ENCODE peak calls at places on chromosomes 5 and 9, in four cellular contexts. A, C, Z and Q are unnamed samples.

GRCh38 chr5:124634228-124634819 is 112.1 kb downstream of the ZNF608 start:
- DNase-seq in C (no peak), A (no peak), Z (no peak), Q (no peak)

GRCh38 chr9:130143974-130144373 is 28.2 kb upstream of the NCS1 start:
- DNase-seq in Z (no peak), C (no peak), A (peak; percentile 36), Q (no peak)

GRCh38 chr9:18890372-18890771 is 142.6 kb downstream of the SAXO1 start:
- DNase-seq in C (no peak), Z (no peak), A (no peak), Q (no peak)

GRCh38 chr9:29211681-29212589 is 1638.7 kb upstream of the C9orf72 start:
- DNase-seq in Z (no peak), C (peak; percentile 64), A (no peak), Q (no peak)

GRCh38 chr5:53642006-53642405 is 81.6 kb downstream of the NDUFS4 start:
- DNase-seq in Z (no peak), A (no peak), C (no peak), Q (no peak)

GRCh38 chr5:103228056-103228455 is 30.5 kb upstream of the MACIR start:
- DNase-seq in Z (no peak), C (no peak), A (no peak), Q (no peak)

GRCh38 chr5:171139227-171139626 is 169.8 kb upstream of the TLX3 start:
- DNase-seq in A (no peak), C (no peak), Z (no peak), Q (no peak)

GRCh38 chr5:54514841-54515432 is 2.6 kb upstream of the SNX18 start:
- DNase-seq in A (no peak), Z (peak; percentile 59), C (no peak), Q (no peak)

GRCh38 chr5:137186759-137187461 is 312.2 kb downstream of the SPOCK1 start:
- DNase-seq in A (no peak), Z (peak; percentile 27), C (no peak), Q (no peak)

GRCh38 chr9:111728617-111729366 is 65.9 kb downstream of the SHOC1 start:
- DNase-seq in Z (peak; percentile 91), A (no peak), C (no peak), Q (peak; percentile 21)

GRCh38 chr5:67092447-67093023 is 104.1 kb downstream of the CD180 start:
- DNase-seq in A (no peak), Z (no peak), C (no peak), Q (peak; percentile 55)

GRCh38 chr9:79917417-79917816 is 345.7 kb downstream of the TLE4 start:
- DNase-seq in C (no peak), A (no peak), Z (no peak), Q (no peak)

GRCh38 chr9:114216081-114216480 is 60.7 kb downstream of the COL27A1 start:
- DNase-seq in A (peak; percentile 65), Z (no peak), C (peak; percentile 89), Q (no peak)

GRCh38 chr9:32524558-32525461 is 1.2 kb downstream of the RIGI start:
- DNase-seq in Z (no peak), A (no peak), C (peak; percentile 86), Q (peak; percentile 30)

GRCh38 chr5:123156577-123157296 is 67.7 kb downstream of the PRDM6 start:
- DNase-seq in C (no peak), A (no peak), Z (peak; percentile 86), Q (no peak)

GRCh38 chr5:173857231-173857630 is 30.9 kb upstream of the CPEB4 start:
- DNase-seq in C (no peak), A (no peak), Z (no peak), Q (no peak)

GRCh38 chr5:55724276-55724675 is 12.2 kb upstream of the SLC38A9 start:
- DNase-seq in C (no peak), Z (no peak), A (no peak), Q (no peak)

GRCh38 chr5:59042201-59042600 is 459.3 kb downstream of the RAB3C start:
- DNase-seq in A (no peak), Z (no peak), C (no peak), Q (no peak)

GRCh38 chr5:134059758-134060495 is 54.6 kb upstream of the TCF7 start:
- DNase-seq in Z (no peak), C (no peak), A (no peak), Q (no peak)

GRCh38 chr5:43039468-43040286 is 442 bp downstream of the ANXA2R start:
- DNase-seq in A (peak; percentile 71), Z (no peak), C (peak; percentile 43), Q (no peak)
- H3K4me3 ChIP-seq in A (peak overlapping the region; percentile 73), Z (peak overlapping the region; percentile 83), C (no peak overlapping the region), Q (peak overlapping the region; percentile 48)

GRCh38 chr5:135887447-135887864 is 8.2 kb downstream of the IL9 start:
- DNase-seq in C (peak; percentile 68), A (peak; percentile 27), Z (peak; percentile 39), Q (peak; percentile 52)
- H3K4me3 ChIP-seq in C (no peak overlapping the region), A (no peak overlapping the region), Z (no peak overlapping the region), Q (no peak overlapping the region)

DNA sequence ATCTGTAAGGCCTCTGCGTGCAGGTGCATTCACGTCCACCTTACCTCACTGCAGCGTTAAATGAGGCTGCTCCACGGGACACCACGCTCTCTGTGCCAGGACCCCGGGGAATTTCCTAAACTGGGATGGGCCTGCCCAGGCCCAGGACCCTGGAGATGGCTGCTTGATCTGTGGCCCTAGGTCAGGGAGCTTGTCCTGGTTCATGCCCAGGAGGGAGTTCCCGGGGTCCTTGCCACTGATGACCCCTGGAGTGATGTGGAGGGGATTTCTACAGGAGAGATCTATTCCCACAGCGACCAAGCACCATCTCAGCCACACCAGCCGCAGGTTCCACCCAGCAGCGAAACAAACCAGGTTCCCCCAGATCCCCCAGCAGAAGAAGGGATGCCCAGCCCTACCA is 3.5 kb downstream of the OR2V1 start:
- DNase-seq in C (no peak), A (no peak), Z (no peak), Q (no peak)
- H3K4me3 ChIP-seq in C (no peak overlapping the region), A (no peak overlapping the region), Z (no peak overlapping the region), Q (no peak overlapping the region)

GRCh38 chr9:105406369-105406768 is 41.5 kb upstream of the FSD1L start:
- DNase-seq in A (no peak), Z (no peak), C (no peak), Q (no peak)
- H3K4me3 ChIP-seq in A (no peak overlapping the region), Z (no peak overlapping the region), C (no peak overlapping the region), Q (no peak overlapping the region)

DNA sequence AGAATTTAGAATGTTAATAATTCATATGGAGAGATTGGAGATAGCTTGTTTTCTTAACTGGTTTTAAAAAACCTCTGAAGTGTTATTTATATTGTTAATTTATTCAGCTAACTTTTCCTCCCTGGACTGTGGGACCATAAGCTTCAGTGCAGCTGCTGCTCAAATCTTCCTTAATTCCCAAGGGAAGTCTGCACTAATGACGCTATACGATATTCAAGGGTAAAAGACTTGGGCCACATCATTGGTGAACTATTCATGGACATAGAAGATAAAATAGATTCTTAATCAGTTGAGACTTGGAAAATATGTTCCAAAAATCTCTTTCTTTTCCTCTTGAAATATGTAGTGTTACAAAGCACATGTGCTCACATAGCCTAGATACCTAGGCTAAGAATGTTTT is 31.1 kb upstream of the GAS1 start:
- DNase-seq in A (no peak), C (no peak), Z (no peak), Q (no peak)
- H3K4me3 ChIP-seq in A (no peak overlapping the region), C (no peak overlapping the region), Z (no peak overlapping the region), Q (no peak overlapping the region)

GRCh38 chr5:139343476-139343875 is 1.8 kb downstream of the PAIP2 start:
- DNase-seq in A (no peak), C (no peak), Z (no peak), Q (no peak)
- H3K4me3 ChIP-seq in A (peak overlapping the region; percentile 84), C (no peak overlapping the region), Z (peak overlapping the region; percentile 100), Q (peak overlapping the region; percentile 89)

GRCh38 chr9:16869140-16869903 is 1.1 kb downstream of the BNC2 start:
- DNase-seq in Z (no peak), C (no peak), A (no peak), Q (no peak)
- H3K4me3 ChIP-seq in Z (peak overlapping the region; percentile 80), C (no peak overlapping the region), A (peak overlapping the region; percentile 63), Q (no peak overlapping the region)

GRCh38 chr9:68702493-68702892 is 2.5 kb upstream of the PIP5K1B start:
- DNase-seq in A (no peak), Z (no peak), C (no peak), Q (no peak)

GRCh38 chr9:68704804-68705635 is at the start of gene PIP5K1B:
- DNase-seq in C (peak; percentile 88), Z (no peak), A (peak; percentile 76), Q (peak; percentile 34)

GRCh38 chr9:68703672-68704071 is 1.4 kb upstream of the PIP5K1B start:
- DNase-seq in A (no peak), C (no peak), Z (no peak), Q (no peak)

GRCh38 chr9:68705636-68706578 is 867 bp downstream of the PIP5K1B start:
- DNase-seq in A (peak; percentile 55), C (peak; percentile 22), Z (no peak), Q (no peak)

DNA sequence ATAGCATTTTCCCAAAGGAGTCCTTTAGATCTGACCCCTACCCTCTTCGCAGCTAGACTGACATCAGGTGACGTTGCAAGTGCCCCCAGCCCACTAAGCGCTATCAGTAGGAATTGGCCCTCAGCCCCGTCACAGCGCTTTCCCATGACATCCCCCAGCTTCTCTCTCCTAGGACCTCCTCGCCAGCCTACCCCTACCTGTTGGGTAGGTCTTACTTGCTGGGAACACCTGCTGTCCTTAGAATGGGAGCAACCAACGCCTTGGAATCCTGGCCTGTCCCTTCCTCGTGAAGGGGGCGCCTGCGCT is 589 bp upstream of the PIP5K1B start:
- DNase-seq in Z (no peak), C (no peak), A (no peak), Q (no peak)
- H3K4me3 ChIP-seq in Z (no peak overlapping the region), C (peak overlapping the region; percentile 25), A (peak overlapping the region; percentile 64), Q (no peak overlapping the region)